ENCODE peak calls at places on chromosomes 1 and 21, in five cellular contexts. N, O, X, H and J are unnamed samples. For H3K27me3, the result is how much of the 10 kb centered on the place peaks cover.

GRCh38 chr1:108826081-108826635 is 30.7 kb downstream of the AKNAD1 start:
- DNase-seq in O (no peak), X (no peak), H (no peak), N (no peak), J (no peak)

GRCh38 chr1:1024421-1025415 is 4.8 kb downstream of the AGRN start:
- DNase-seq in N (no peak), X (no peak), H (no peak), O (no peak), J (peak)

GRCh38 chr1:183159960-183160359 is 26.1 kb upstream of the LAMC2 start:
- DNase-seq in O (no peak), H (no peak), X (no peak), N (no peak), J (no peak)

GRCh38 chr1:19436716-19437476 is 48.4 kb downstream of the CAPZB start:
- DNase-seq in N (no peak), H (no peak), X (no peak), O (no peak), J (peak)

GRCh38 chr1:217027403-217028080 is 304.3 kb upstream of the ESRRG start:
- DNase-seq in N (no peak), H (peak), X (no peak), O (no peak), J (no peak)

GRCh38 chr1:23330846-23331245 is 13.2 kb downstream of the HNRNPR start:
- DNase-seq in O (no peak), X (no peak), N (no peak), H (no peak), J (no peak)

GRCh38 chr1:12276225-12276624 is 46.4 kb downstream of the VPS13D start:
- DNase-seq in O (peak), N (peak), X (peak), H (no peak), J (peak)

GRCh38 chr1:96513136-96513535 is 208.4 kb upstream of the PTBP2 start:
- DNase-seq in H (no peak), O (no peak), N (no peak), X (no peak), J (no peak)

GRCh38 chr1:212782422-212783154 is 9.0 kb downstream of the NSL1 start:
- DNase-seq in O (peak), N (no peak), X (peak), H (no peak), J (peak)

GRCh38 chr1:3056641-3057040 is 12.4 kb upstream of the PRDM16 start:
- DNase-seq in H (no peak), N (no peak), O (no peak), X (no peak), J (no peak)

GRCh38 chr1:200415693-200416593 is 6.1 kb upstream of the ZNF281 start:
- DNase-seq in H (no peak), N (no peak), O (peak), X (no peak), J (peak)

GRCh38 chr21:36613064-36613463 is 85.9 kb upstream of the SIM2 start:
- DNase-seq in O (peak), X (no peak), H (no peak), N (no peak), J (peak)

GRCh38 chr1:81349194-81349965 is 451.4 kb upstream of the ADGRL2 start:
- DNase-seq in X (peak), H (no peak), O (no peak), N (no peak), J (no peak)

GRCh38 chr1:175774921-175775320 is 31.5 kb upstream of the TNR start:
- DNase-seq in X (no peak), N (no peak), H (no peak), O (no peak), J (no peak)

GRCh38 chr1:43288058-43288784 is 2.8 kb upstream of the C1orf210 start:
- DNase-seq in X (peak), N (no peak), H (no peak), O (no peak), J (no peak)

GRCh38 chr1:25167269-25168192 is 64.8 kb downstream of the SYF2 start:
- DNase-seq in H (no peak), N (no peak), X (no peak), O (no peak), J (peak)

GRCh38 chr1:1217621-1218523 is 3.9 kb upstream of the TNFRSF4 start:
- DNase-seq in O (no peak), N (no peak), X (no peak), H (no peak), J (no peak)

GRCh38 chr1:91803847-91804545 is 82.0 kb downstream of the TGFBR3 start:
- DNase-seq in X (no peak), N (no peak), H (peak), O (no peak), J (no peak)

GRCh38 chr1:36359911-36360310 is 25.8 kb downstream of the STK40 start:
- DNase-seq in H (no peak), O (peak), N (no peak), X (no peak), J (no peak)

GRCh38 chr1:55070291-55070690 is 30.9 kb downstream of the PCSK9 start:
- DNase-seq in X (no peak), H (no peak), N (no peak), O (no peak), J (no peak)

GRCh38 chr1:30034627-30035521 is 688.5 kb downstream of the MATN1 start:
- DNase-seq in N (no peak), H (no peak), X (peak), O (peak), J (no peak)
- TF ChIP-seq MXI1 in N (no peak), H (no peak), X (no peak), O (no peak), J (no peak)

GRCh38 chr21:38691626-38692025 is 114.1 kb upstream of the ETS2 start:
- DNase-seq in X (no peak), O (no peak), N (no peak), H (no peak), J (no peak)
- H3K27me3 ChIP-seq in X (under half), O (under half), N (under half), H (under half), J (under half)

GRCh38 chr1:62294211-62294610 is 25.0 kb downstream of the KANK4 start:
- DNase-seq in O (no peak), X (peak), N (peak), H (no peak), J (peak)
- TF ChIP-seq MXI1 in O (no peak), X (no peak), N (no peak), H (no peak), J (no peak)

GRCh38 chr1:165356876-165357275 is 361 bp upstream of the LMX1A start:
- DNase-seq in O (no peak), X (no peak), N (no peak), H (no peak), J (no peak)
- H3K27me3 ChIP-seq in O (half or more), X (under half), N (under half), H (under half), J (under half)

DNA sequence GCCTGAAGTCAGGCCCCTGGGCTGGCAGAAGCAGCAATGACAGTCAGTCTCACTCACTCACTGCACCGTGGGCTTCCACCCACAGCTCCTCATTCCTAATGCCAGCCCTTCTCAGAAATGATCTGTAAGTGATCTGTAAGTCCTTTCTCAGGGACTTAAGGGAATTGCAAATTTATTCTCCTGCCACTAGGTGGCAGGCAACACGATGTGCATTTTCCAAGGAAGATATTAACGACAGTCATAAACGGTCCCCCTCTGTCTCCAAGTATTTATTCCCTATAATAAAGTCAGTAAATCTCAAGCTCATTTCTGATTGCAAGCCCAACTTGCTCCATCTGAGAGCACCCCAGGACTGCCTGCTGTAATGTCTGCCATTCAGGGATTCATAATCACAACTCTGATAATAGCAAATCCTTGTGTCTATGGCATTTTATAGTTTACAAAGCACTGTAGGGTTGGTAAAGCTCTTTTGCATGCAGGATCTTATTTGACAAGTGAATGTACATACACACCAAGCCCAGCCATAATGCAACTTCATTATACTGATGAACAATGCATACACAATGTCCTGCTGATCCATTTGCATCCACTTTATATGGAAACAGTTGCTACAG is 380.6 kb upstream of the CAMK1G start:
- DNase-seq in N (peak), O (peak), H (no peak), X (peak), J (peak)
- TF ChIP-seq MXI1 in N (no peak), O (no peak), H (no peak), X (no peak), J (no peak)

GRCh38 chr1:160666079-160666442 is 19.2 kb upstream of the SLAMF1 start:
- DNase-seq in N (no peak), X (no peak), O (no peak), H (no peak), J (no peak)
- H3K27me3 ChIP-seq in N (under half), X (under half), O (under half), H (under half), J (under half)

DNA sequence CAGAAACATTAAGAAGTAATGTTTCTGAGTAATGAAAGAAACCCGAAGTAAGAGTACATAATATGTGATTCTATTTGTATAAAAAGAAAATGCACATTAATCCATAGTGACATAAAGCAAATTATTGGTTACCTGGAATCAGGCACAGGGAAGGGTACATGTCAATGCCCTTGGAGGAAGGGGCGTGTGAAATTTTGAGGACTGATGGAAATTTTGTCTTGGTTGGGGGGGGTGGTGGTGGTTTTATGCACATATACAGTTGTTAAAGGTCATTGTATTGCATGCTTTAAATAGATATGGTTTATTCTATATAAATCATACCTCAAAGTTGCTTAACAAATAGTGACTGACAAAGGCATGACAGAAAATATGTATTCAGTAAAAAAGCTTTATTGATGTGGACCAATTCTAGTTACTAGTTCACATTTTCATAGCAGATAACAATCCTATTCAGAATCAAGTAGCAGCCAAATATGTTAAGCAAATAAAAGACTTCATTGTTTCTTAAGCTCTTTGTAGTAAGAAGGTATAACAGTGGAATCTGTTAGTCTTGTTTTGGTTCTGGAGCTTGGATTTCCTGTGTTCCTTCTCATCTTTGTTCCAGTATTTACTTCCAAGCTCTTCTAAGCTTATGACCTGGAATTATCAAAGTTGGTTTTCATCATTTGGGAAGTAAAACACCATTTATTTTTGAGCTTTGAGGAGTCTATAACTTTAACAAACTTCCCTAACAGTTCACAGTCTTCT is 15.1 kb downstream of the BACH1 start:
- DNase-seq in H (no peak), O (no peak), N (no peak), X (no peak), J (no peak)
- TF ChIP-seq MXI1 in H (no peak), O (no peak), N (no peak), X (no peak), J (no peak)